ENCODE peak calls at places on chromosomes 12 and 14, in five cellular contexts. M is sigmoid colon, I is esophagus squamous epithelium, U is IMR-90, E is heart left ventricle. J is an unnamed sample.

GRCh38 chr12:123939716-123940626 is 32.7 kb downstream of the CCDC92 start:
- DNase-seq in U (no peak), M (no peak), E (no peak), I (no peak), J (no peak)

GRCh38 chr12:2682301-2683282 is 112.2 kb upstream of the FKBP4 start:
- DNase-seq in U (peak; percentile 54), I (no peak), M (no peak), E (no peak), J (no peak)

GRCh38 chr12:86838709-86839108 is 582.5 kb upstream of the MGAT4C start:
- DNase-seq in E (no peak), M (no peak), U (no peak), I (no peak), J (no peak)

GRCh38 chr12:7512528-7512927 is 9.0 kb upstream of the CD163 start:
- DNase-seq in E (no peak), I (no peak), M (peak; percentile 62), U (peak; percentile 69), J (peak; percentile 19)

GRCh38 chr12:94941440-94941862 is 62.0 kb downstream of the NDUFA12 start:
- DNase-seq in I (no peak), E (peak; percentile 61), M (no peak), U (peak; percentile 79), J (peak; percentile 31)

GRCh38 chr12:127649951-127650350 is 617.0 kb upstream of the TMEM132C start:
- DNase-seq in U (no peak), M (no peak), I (no peak), E (no peak), J (no peak)

GRCh38 chr14:79467837-79468236 is 743.5 kb downstream of the DIO2 start:
- DNase-seq in E (no peak), U (no peak), M (no peak), I (no peak), J (no peak)

GRCh38 chr12:132446535-132447326 is 43.2 kb upstream of the FBRSL1 start:
- DNase-seq in M (no peak), I (no peak), E (no peak), U (no peak), J (no peak)

GRCh38 chr12:58645946-58646345 is 274.4 kb downstream of the LRIG3 start:
- DNase-seq in M (no peak), I (no peak), U (no peak), E (no peak), J (no peak)

GRCh38 chr12:88453323-88453722 is 126.9 kb downstream of the KITLG start:
- DNase-seq in U (peak; percentile 72), E (no peak), I (no peak), M (no peak), J (no peak)

GRCh38 chr12:790253-790563 is 37.8 kb downstream of the WNK1 start:
- DNase-seq in E (no peak), I (no peak), M (no peak), U (no peak), J (no peak)

GRCh38 chr14:103207404-103208072 is 84.3 kb downstream of the TNFAIP2 start:
- DNase-seq in I (no peak), M (peak; percentile 79), U (no peak), E (peak; percentile 36), J (no peak)

GRCh38 chr12:64387201-64387816 is 3.2 kb downstream of the C12orf56 start:
- DNase-seq in I (no peak), U (no peak), E (no peak), M (no peak), J (no peak)

GRCh38 chr14:80522936-80523335 is 311.6 kb upstream of the DIO2 start:
- DNase-seq in E (no peak), M (no peak), U (peak; percentile 33), I (no peak), J (no peak)

GRCh38 chr12:93335603-93336162 is 42.0 kb upstream of the NUDT4 start:
- DNase-seq in U (no peak), I (no peak), E (no peak), M (no peak), J (no peak)

GRCh38 chr12:112798019-112798760 is 6.6 kb downstream of the RPH3A start:
- DNase-seq in I (no peak), M (no peak), E (no peak), U (no peak), J (no peak)

GRCh38 chr12:3747543-3747942 is 5.4 kb downstream of the CRACR2A start:
- DNase-seq in M (no peak), U (no peak), E (no peak), I (no peak), J (no peak)

GRCh38 chr14:102138935-102139247 is 806 bp upstream of the WDR20 start:
- DNase-seq in M (no peak), I (no peak), E (no peak), U (no peak), J (peak; percentile 26)

GRCh38 chr14:102140027-102140749 is 491 bp downstream of the WDR20 start:
- DNase-seq in M (peak; percentile 68), E (peak; percentile 38), U (no peak), I (no peak), J (peak; percentile 34)

GRCh38 chr14:102140750-102141145 is 1.1 kb downstream of the WDR20 start:
- DNase-seq in E (no peak), I (no peak), U (no peak), M (no peak), J (no peak)

GRCh38 chr14:102138535-102138934 is 1.2 kb upstream of the WDR20 start:
- DNase-seq in M (no peak), E (no peak), U (no peak), I (no peak), J (no peak)

GRCh38 chr14:102139248-102140026 is at the start of gene WDR20:
- DNase-seq in I (peak; percentile 87), E (peak; percentile 98), U (peak; percentile 92), M (peak; percentile 98), J (peak; percentile 94)
- TF ChIP-seq POLR2A in I (peak; percentile 50), E (no peak), U (peak; percentile 83), M (peak; percentile 40), J (peak; percentile 66)

GRCh38 chr12:10293151-10293550 is 14.5 kb upstream of the KLRD1 start:
- DNase-seq in I (no peak), U (no peak), M (no peak), E (no peak), J (no peak)

GRCh38 chr12:10291030-10291429 is 16.6 kb upstream of the KLRD1 start:
- DNase-seq in M (no peak), I (no peak), E (no peak), U (no peak), J (no peak)

GRCh38 chr12:10288989-10289388 is 18.7 kb upstream of the KLRD1 start:
- DNase-seq in E (no peak), U (no peak), M (no peak), I (no peak), J (no peak)

DNA sequence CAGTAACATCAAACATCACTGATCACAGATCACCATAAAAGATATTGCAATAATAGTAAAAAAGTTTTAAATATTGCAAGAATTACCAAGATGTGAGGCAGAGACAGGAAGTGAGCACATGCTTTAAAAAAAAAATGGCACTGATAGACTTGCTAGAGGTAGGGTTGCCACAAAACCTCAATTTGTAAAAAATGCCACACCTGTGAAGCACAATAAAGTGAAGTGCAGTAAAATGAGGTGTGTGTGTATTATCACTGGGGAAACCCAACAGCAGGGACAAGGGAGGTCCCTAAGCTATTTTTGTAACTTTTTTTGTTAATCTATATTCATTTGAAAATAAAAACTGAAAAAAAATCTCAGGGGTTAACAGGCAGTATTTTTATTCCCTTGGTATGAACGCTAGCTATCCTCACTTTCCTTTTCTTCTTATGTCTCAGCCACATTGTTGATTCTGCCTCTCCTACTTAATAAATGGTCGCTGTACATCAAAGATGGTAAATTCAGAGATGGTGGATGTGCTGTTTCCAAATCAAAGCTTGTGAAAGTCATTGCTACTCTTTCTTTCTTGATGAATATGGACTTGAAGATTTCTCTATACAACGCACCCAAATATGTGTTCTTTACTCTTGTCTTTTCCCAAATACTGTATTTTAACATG is 14.0 kb upstream of the KLRD1 start:
- DNase-seq in U (no peak), E (no peak), M (no peak), I (no peak), J (no peak)
- TF ChIP-seq POLR2A in U (no peak), E (no peak), M (no peak), I (no peak), J (no peak)

DNA sequence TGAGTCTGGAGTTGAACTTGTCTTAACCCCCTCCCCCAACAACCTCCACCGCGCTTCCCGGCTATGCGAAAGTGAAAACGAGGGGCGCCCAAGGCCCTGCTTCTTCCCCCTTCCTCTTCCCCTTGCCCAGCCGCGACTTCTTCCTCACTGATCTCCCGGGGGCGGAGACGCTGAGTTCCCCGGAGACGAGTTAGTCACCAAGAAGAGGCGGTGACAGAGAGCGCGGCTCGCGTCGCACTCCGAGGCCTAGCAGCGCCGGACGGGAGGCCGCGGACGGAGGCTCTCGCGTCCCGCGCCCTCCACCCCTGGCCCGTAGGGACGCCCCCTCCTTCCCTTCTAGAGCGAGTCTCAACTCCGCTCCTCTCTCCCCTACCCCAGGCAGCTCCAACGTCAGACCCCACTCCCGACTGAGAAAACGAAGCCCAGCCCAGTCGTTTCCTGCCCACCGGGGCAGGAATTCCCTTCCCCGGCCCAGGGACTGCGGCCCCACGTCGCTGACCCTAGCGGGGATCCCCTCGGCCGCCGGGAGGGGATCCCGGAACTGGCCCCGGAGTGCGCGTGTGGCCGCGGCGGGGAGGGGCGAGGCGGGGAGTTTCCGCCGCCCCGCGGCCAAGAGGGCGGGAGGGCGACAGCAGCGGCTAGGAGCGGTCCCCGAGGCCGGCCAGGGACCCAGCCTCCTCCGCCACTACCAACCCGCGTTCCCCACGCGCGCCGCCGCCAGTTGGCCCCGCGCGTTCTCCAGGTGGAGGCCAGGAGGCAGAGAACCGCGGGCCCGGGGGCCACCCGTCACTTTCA is 1.4 kb downstream of the BAZ1A start:
- DNase-seq in E (peak; percentile 89), I (peak; percentile 47), U (no peak), M (peak; percentile 91), J (peak; percentile 70)
- TF ChIP-seq POLR2A in E (no peak), I (peak; percentile 79), U (peak; percentile 83), M (peak; percentile 53), J (no peak)

GRCh38 chr12:25960176-25960575 is 1.7 kb downstream of the RASSF8 start:
- DNase-seq in U (peak; percentile 28), M (peak; percentile 75), E (peak; percentile 29), I (no peak), J (no peak)

GRCh38 chr12:25959069-25959961 is 833 bp downstream of the RASSF8 start:
- DNase-seq in M (peak; percentile 86), U (peak; percentile 85), E (peak; percentile 49), I (no peak), J (peak; percentile 34)

GRCh38 chr12:25960926-25961325 is 2.4 kb downstream of the RASSF8 start:
- DNase-seq in U (peak; percentile 19), I (no peak), M (no peak), E (no peak), J (no peak)

GRCh38 chr12:25957898-25958253 is 606 bp upstream of the RASSF8 start:
- DNase-seq in I (no peak), M (no peak), U (peak; percentile 82), E (no peak), J (peak; percentile 33)

DNA sequence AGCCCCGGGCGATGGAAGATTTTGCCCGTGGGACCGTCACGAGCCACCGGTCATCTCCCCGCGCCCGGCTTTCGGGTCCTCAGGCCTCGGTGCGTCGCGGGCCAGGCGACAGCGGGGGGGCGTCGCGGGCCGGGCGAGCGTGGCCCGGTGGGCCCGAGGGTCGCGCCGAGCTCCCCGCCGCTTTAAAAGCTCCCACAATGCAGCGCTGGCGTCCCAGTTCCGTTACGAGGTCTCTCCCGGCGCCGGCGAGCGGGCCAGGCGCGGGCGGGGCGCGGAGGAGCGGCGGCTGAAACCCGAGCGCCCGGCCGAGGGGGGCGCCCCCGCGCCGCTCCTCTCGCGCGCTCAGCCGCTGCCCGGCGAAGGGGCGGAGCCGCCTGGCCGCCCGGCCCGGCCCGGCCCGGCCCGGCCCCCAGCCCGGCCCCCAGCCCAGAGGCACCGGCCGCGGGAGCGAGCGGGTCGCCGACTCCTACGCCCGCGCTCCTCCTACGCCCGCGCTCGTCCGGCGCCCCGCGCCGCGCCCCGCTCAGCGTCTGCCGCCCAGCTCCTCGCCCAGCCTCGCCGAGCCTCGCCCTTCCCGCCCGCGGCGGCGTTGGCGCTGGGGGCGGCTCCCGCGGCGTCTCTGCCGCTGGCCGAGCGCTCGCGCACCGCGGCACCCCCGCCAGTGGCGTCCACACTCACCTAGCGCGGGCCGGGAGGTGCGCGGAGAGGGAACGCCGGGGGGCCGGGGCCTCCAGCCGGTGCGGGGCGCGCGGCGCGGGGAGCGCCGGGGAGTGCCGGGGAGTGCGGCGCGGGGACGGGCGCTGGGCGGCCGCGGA is at the start of gene RASSF8:
- DNase-seq in U (peak; percentile 72), M (peak; percentile 88), I (no peak), E (peak; percentile 84), J (peak; percentile 45)
- TF ChIP-seq POLR2A in U (peak; percentile 65), M (no peak), I (peak; percentile 51), E (no peak), J (peak; percentile 64)